ENCODE peak calls at places on chromosomes 2 and 18, in ten cellular contexts. P is psoas muscle, U is RWPE1, O is body of pancreas, R is neural crest cell, E is cardiac fibroblast, C is H1, I is PC-3, K is IMR-90, B is prostate gland. F is an unnamed sample.
A peak's percentile ranks its signal among the peaks of the same experiment; 100 is the strongest.

GRCh38 chr2:158745067-158745865 is 49.9 kb upstream of the DAPL1 start:
- DNase-seq in P (no peak), U (peak; percentile 48), O (peak; percentile 45), R (peak; percentile 46), E (peak; percentile 82), C (peak; percentile 7), I (peak; percentile 76), K (peak; percentile 74), B (peak; percentile 71), F (no peak)

GRCh38 chr2:235149240-235149641 is 197.4 kb downstream of the SH3BP4 start:
- DNase-seq in P (no peak), U (no peak), O (no peak), R (no peak), E (no peak), C (no peak), I (no peak), K (no peak), B (no peak), F (no peak)

GRCh38 chr2:10385501-10385900 is 62.6 kb downstream of the ODC1 start:
- DNase-seq in P (no peak), U (no peak), O (no peak), R (no peak), E (no peak), C (no peak), I (no peak), K (no peak), B (no peak), F (no peak)

GRCh38 chr18:58535340-58536186 is 93.3 kb downstream of the ALPK2 start:
- DNase-seq in P (no peak), U (no peak), O (no peak), R (no peak), E (peak; percentile 60), C (no peak), I (no peak), K (peak; percentile 22), B (no peak), F (no peak)

GRCh38 chr2:224347181-224348051 is 54.5 kb downstream of the FAM124B start:
- DNase-seq in P (no peak), U (no peak), O (no peak), R (no peak), E (peak; percentile 5), C (no peak), I (peak; percentile 28), K (no peak), B (no peak), F (no peak)

GRCh38 chr2:84878459-84878858 is 2.4 kb downstream of the TRABD2A start:
- DNase-seq in P (no peak), U (no peak), O (no peak), R (no peak), E (no peak), C (no peak), I (no peak), K (no peak), B (no peak), F (no peak)

GRCh38 chr2:54871457-54872103 is 148.1 kb downstream of the EML6 start:
- DNase-seq in P (no peak), U (no peak), O (no peak), R (no peak), E (peak; percentile 48), C (no peak), I (peak; percentile 19), K (peak; percentile 45), B (no peak), F (no peak)

GRCh38 chr2:119702918-119703401 is 24.0 kb downstream of the TMEM177 start:
- DNase-seq in P (peak; percentile 80), U (peak; percentile 77), O (peak; percentile 76), R (peak; percentile 82), E (peak; percentile 71), C (peak; percentile 44), I (peak; percentile 81), K (peak; percentile 46), B (peak; percentile 43), F (peak; percentile 52)

GRCh38 chr2:28269019-28269784 is 123.5 kb upstream of the FOSL2 start:
- DNase-seq in P (no peak), U (peak; percentile 70), O (peak; percentile 23), R (no peak), E (peak; percentile 53), C (no peak), I (peak; percentile 78), K (peak; percentile 51), B (peak; percentile 59), F (no peak)

GRCh38 chr2:231450548-231450989 is 13.7 kb downstream of the NCL start:
- DNase-seq in P (no peak), U (no peak), O (no peak), R (no peak), E (no peak), C (no peak), I (no peak), K (no peak), B (no peak), F (no peak)

GRCh38 chr2:237604960-237605359 is 14.4 kb upstream of the RAB17 start:
- DNase-seq in P (no peak), U (no peak), O (peak; percentile 50), R (no peak), E (peak; percentile 61), C (no peak), I (peak; percentile 30), K (peak; percentile 26), B (no peak), F (no peak)
- TF ChIP-seq CTCF in P (peak; percentile 29), U (no peak), O (peak; percentile 19), R (peak; percentile 18), E (peak; percentile 52), C (peak; percentile 19), I (peak; percentile 47), K (peak; percentile 27), B (no peak), F (no peak)

GRCh38 chr2:167874812-167875211 is 372.6 kb downstream of the STK39 start:
- DNase-seq in P (no peak), U (no peak), O (no peak), R (no peak), E (no peak), C (no peak), I (no peak), K (no peak), B (no peak), F (no peak)
- TF ChIP-seq CTCF in P (no peak), U (no peak), O (no peak), R (no peak), E (no peak), C (no peak), I (no peak), K (no peak), B (no peak), F (no peak)

GRCh38 chr2:165558832-165559231 is 89.3 kb downstream of the CSRNP3 start:
- DNase-seq in P (no peak), U (no peak), O (no peak), R (no peak), E (peak; percentile 16), C (no peak), I (peak; percentile 33), K (no peak), B (no peak), F (no peak)
- TF ChIP-seq CTCF in P (no peak), U (no peak), O (no peak), R (no peak), E (peak; percentile 15), C (no peak), I (peak; percentile 60), K (peak; percentile 6), B (no peak), F (no peak)

GRCh38 chr2:61396005-61396404 is 74.9 kb downstream of the USP34 start:
- DNase-seq in P (no peak), U (no peak), O (no peak), R (no peak), E (peak; percentile 32), C (no peak), I (no peak), K (no peak), B (no peak), F (no peak)
- TF ChIP-seq CTCF in P (no peak), U (no peak), O (no peak), R (peak; percentile 35), E (no peak), C (no peak), I (no peak), K (no peak), B (no peak), F (no peak)

DNA sequence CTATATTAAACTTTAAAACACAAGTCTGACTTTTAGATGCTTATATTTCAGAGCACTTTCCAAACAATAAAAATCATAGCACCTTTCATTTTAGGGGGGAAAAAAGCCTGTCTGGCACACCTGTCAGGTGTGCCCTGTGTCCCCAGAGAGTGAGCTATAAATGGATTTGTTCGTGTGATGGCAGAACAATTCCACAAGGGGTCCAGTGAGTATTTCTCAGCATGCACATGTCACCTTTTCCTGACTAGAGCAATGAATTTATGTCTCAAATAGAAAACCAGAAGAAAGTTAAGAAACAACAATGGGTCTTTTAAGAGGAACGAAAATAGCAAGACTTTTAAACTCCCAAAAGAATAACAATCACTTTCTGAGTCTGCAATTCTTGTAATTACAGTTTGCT is 55.9 kb downstream of the ACVR1C start:
- DNase-seq in P (no peak), U (peak; percentile 24), O (no peak), R (no peak), E (no peak), C (no peak), I (peak; percentile 43), K (no peak), B (no peak), F (no peak)
- TF ChIP-seq CTCF in P (no peak), U (no peak), O (no peak), R (peak; percentile 61), E (peak; percentile 20), C (peak; percentile 7), I (peak; percentile 60), K (no peak), B (no peak), F (no peak)

GRCh38 chr2:113196839-113197238 is 23.1 kb downstream of the PSD4 start:
- DNase-seq in P (no peak), U (no peak), O (no peak), R (no peak), E (no peak), C (no peak), I (no peak), K (no peak), B (no peak), F (no peak)

GRCh38 chr2:113195923-113196501 is 22.2 kb downstream of the PSD4 start:
- DNase-seq in P (no peak), U (no peak), O (no peak), R (no peak), E (no peak), C (no peak), I (no peak), K (no peak), B (no peak), F (no peak)

GRCh38 chr2:113197347-113198047 is 23.7 kb downstream of the PSD4 start:
- DNase-seq in P (no peak), U (no peak), O (no peak), R (no peak), E (no peak), C (no peak), I (no peak), K (no peak), B (no peak), F (no peak)

GRCh38 chr2:113187771-113188170 is 14.0 kb downstream of the PSD4 start:
- DNase-seq in P (no peak), U (no peak), O (no peak), R (no peak), E (peak; percentile 21), C (no peak), I (no peak), K (no peak), B (no peak), F (no peak)

GRCh38 chr2:113192459-113193100 is 18.8 kb downstream of the PSD4 start:
- DNase-seq in P (no peak), U (no peak), O (no peak), R (no peak), E (no peak), C (no peak), I (no peak), K (no peak), B (no peak), F (no peak)
- TF ChIP-seq CTCF in P (no peak), U (no peak), O (no peak), R (no peak), E (no peak), C (peak; percentile 70), I (peak; percentile 44), K (no peak), B (no peak), F (no peak)

GRCh38 chr18:63342206-63342605 is 22.6 kb upstream of the BCL2 start:
- DNase-seq in P (no peak), U (no peak), O (no peak), R (peak; percentile 31), E (peak; percentile 50), C (no peak), I (peak; percentile 52), K (peak; percentile 28), B (no peak), F (no peak)
- TF ChIP-seq CTCF in P (peak; percentile 41), U (peak; percentile 62), O (no peak), R (peak; percentile 70), E (peak; percentile 50), C (peak; percentile 65), I (peak; percentile 77), K (peak; percentile 40), B (peak; percentile 43), F (no peak)

F was measured in activated B cell treated with CpG ODN at 0.5 μM for 24 hours.